ENCODE peak calls at places on chromosomes 1 and 21, in seven cellular contexts. One of them, this sample, is unnamed.

GRCh38 chr1:97192872-97193572 is 471.4 kb downstream of the PTBP2 start:
- DNase-seq in OCI-LY7: no peak
- DNase-seq in kidney: no peak
- DNase-seq in left lung: no peak
- DNase-seq in cardiac fibroblast: peak; percentile 93
- DNase-seq in IMR-90: peak; percentile 99
- DNase-seq in psoas muscle: no peak
- DNase-seq in this sample: no peak

GRCh38 chr1:37673920-37674319 is 18.4 kb upstream of the CDCA8 start:
- DNase-seq in OCI-LY7: no peak
- DNase-seq in kidney: peak; percentile 30
- DNase-seq in left lung: no peak
- DNase-seq in cardiac fibroblast: no peak
- DNase-seq in IMR-90: no peak
- DNase-seq in psoas muscle: no peak
- DNase-seq in this sample: no peak

GRCh38 chr1:109094377-109094803 is 3.8 kb downstream of the TMEM167B start:
- DNase-seq in OCI-LY7: no peak
- DNase-seq in kidney: no peak
- DNase-seq in left lung: no peak
- DNase-seq in cardiac fibroblast: no peak
- DNase-seq in IMR-90: peak; percentile 87
- DNase-seq in psoas muscle: no peak
- DNase-seq in this sample: no peak

GRCh38 chr1:27435566-27436203 is 43.3 kb downstream of the GPR3 start:
- DNase-seq in OCI-LY7: peak; percentile 78
- DNase-seq in kidney: no peak
- DNase-seq in left lung: no peak
- DNase-seq in cardiac fibroblast: no peak
- DNase-seq in IMR-90: no peak
- DNase-seq in psoas muscle: no peak
- DNase-seq in this sample: peak; percentile 47

GRCh38 chr21:45505416-45506021 is 36.7 kb downstream of the SLC19A1 start:
- DNase-seq in OCI-LY7: no peak
- DNase-seq in kidney: peak; percentile 73
- DNase-seq in left lung: peak; percentile 69
- DNase-seq in cardiac fibroblast: no peak
- DNase-seq in IMR-90: no peak
- DNase-seq in psoas muscle: peak; percentile 46
- DNase-seq in this sample: no peak

GRCh38 chr1:202286622-202287097 is 55.1 kb downstream of the UBE2T start:
- DNase-seq in OCI-LY7: no peak
- DNase-seq in kidney: peak; percentile 89
- DNase-seq in left lung: no peak
- DNase-seq in cardiac fibroblast: peak; percentile 89
- DNase-seq in IMR-90: peak; percentile 1
- DNase-seq in psoas muscle: peak; percentile 57
- DNase-seq in this sample: no peak

GRCh38 chr1:85585845-85586244 is 5.3 kb downstream of the CCN1 start:
- DNase-seq in OCI-LY7: no peak
- DNase-seq in kidney: no peak
- DNase-seq in left lung: no peak
- DNase-seq in cardiac fibroblast: peak; percentile 84
- DNase-seq in IMR-90: peak; percentile 86
- DNase-seq in psoas muscle: no peak
- DNase-seq in this sample: no peak

GRCh38 chr1:205915354-205915990 is 27.8 kb downstream of the SLC26A9 start:
- DNase-seq in OCI-LY7: no peak
- DNase-seq in kidney: peak; percentile 46
- DNase-seq in left lung: no peak
- DNase-seq in cardiac fibroblast: no peak
- DNase-seq in IMR-90: no peak
- DNase-seq in psoas muscle: no peak
- DNase-seq in this sample: no peak

GRCh38 chr21:41861255-41861654 is 17.9 kb downstream of the PRDM15 start:
- DNase-seq in OCI-LY7: peak; percentile 62
- DNase-seq in kidney: no peak
- DNase-seq in left lung: no peak
- DNase-seq in cardiac fibroblast: no peak
- DNase-seq in IMR-90: no peak
- DNase-seq in psoas muscle: no peak
- DNase-seq in this sample: no peak

GRCh38 chr1:64476251-64476952 is 6.5 kb downstream of the CACHD1 start:
- DNase-seq in OCI-LY7: no peak
- DNase-seq in kidney: no peak
- DNase-seq in left lung: no peak
- DNase-seq in cardiac fibroblast: peak; percentile 90
- DNase-seq in IMR-90: peak; percentile 87
- DNase-seq in psoas muscle: no peak
- DNase-seq in this sample: no peak

GRCh38 chr1:177472567-177472966 is 301.8 kb downstream of the BRINP2 start:
- DNase-seq in OCI-LY7: no peak
- DNase-seq in kidney: no peak
- DNase-seq in left lung: no peak
- DNase-seq in cardiac fibroblast: no peak
- DNase-seq in IMR-90: no peak
- DNase-seq in psoas muscle: no peak
- DNase-seq in this sample: no peak

GRCh38 chr21:44414291-44415072 is 40.8 kb upstream of the LRRC3 start:
- DNase-seq in OCI-LY7: no peak
- DNase-seq in kidney: peak; percentile 33
- DNase-seq in left lung: peak; percentile 47
- DNase-seq in cardiac fibroblast: no peak
- DNase-seq in IMR-90: no peak
- DNase-seq in psoas muscle: no peak
- DNase-seq in this sample: no peak

GRCh38 chr1:230188826-230189225 is 121.8 kb downstream of the GALNT2 start:
- DNase-seq in OCI-LY7: no peak
- DNase-seq in kidney: no peak
- DNase-seq in left lung: no peak
- DNase-seq in cardiac fibroblast: no peak
- DNase-seq in IMR-90: no peak
- DNase-seq in psoas muscle: no peak
- DNase-seq in this sample: no peak

GRCh38 chr1:153963850-153964331 is 554 bp upstream of the SLC39A1 start:
- DNase-seq in OCI-LY7: no peak
- DNase-seq in kidney: peak; percentile 85
- DNase-seq in left lung: peak; percentile 85
- DNase-seq in cardiac fibroblast: peak; percentile 37
- DNase-seq in IMR-90: no peak
- DNase-seq in psoas muscle: peak; percentile 55
- DNase-seq in this sample: no peak

GRCh38 chr1:218479436-218480115 is 134.4 kb downstream of the TGFB2 start:
- DNase-seq in OCI-LY7: no peak
- DNase-seq in kidney: no peak
- DNase-seq in left lung: no peak
- DNase-seq in cardiac fibroblast: peak; percentile 84
- DNase-seq in IMR-90: peak; percentile 74
- DNase-seq in psoas muscle: no peak
- DNase-seq in this sample: no peak

GRCh38 chr1:63321061-63321787 is 1.1 kb upstream of the FOXD3 start:
- DNase-seq in OCI-LY7: no peak
- DNase-seq in kidney: no peak
- DNase-seq in left lung: no peak
- DNase-seq in cardiac fibroblast: no peak
- DNase-seq in IMR-90: no peak
- DNase-seq in psoas muscle: no peak
- DNase-seq in this sample: no peak

GRCh38 chr1:183572721-183573120 is 17.5 kb downstream of the NCF2 start:
- DNase-seq in OCI-LY7: no peak
- DNase-seq in kidney: no peak
- DNase-seq in left lung: no peak
- DNase-seq in cardiac fibroblast: no peak
- DNase-seq in IMR-90: peak; percentile 23
- DNase-seq in psoas muscle: no peak
- DNase-seq in this sample: no peak

GRCh38 chr21:25708467-25709065 is 26.1 kb downstream of the ATP5PF start:
- DNase-seq in OCI-LY7: peak; percentile 60
- DNase-seq in kidney: no peak
- DNase-seq in left lung: no peak
- DNase-seq in cardiac fibroblast: peak; percentile 72
- DNase-seq in IMR-90: peak; percentile 56
- DNase-seq in psoas muscle: no peak
- DNase-seq in this sample: peak; percentile 52

GRCh38 chr1:118827207-118827606 is 160.9 kb downstream of the TBX15 start:
- DNase-seq in OCI-LY7: no peak
- DNase-seq in kidney: no peak
- DNase-seq in left lung: no peak
- DNase-seq in cardiac fibroblast: no peak
- DNase-seq in IMR-90: no peak
- DNase-seq in psoas muscle: no peak
- DNase-seq in this sample: no peak

GRCh38 chr1:222557574-222557973 is 9.7 kb upstream of the HHIPL2 start:
- DNase-seq in OCI-LY7: no peak
- DNase-seq in kidney: no peak
- DNase-seq in left lung: no peak
- DNase-seq in cardiac fibroblast: no peak
- DNase-seq in IMR-90: no peak
- DNase-seq in psoas muscle: no peak
- DNase-seq in this sample: no peak

GRCh38 chr1:222555992-222556615 is 8.2 kb upstream of the HHIPL2 start:
- DNase-seq in OCI-LY7: no peak
- DNase-seq in kidney: no peak
- DNase-seq in left lung: no peak
- DNase-seq in cardiac fibroblast: no peak
- DNase-seq in IMR-90: peak; percentile 9
- DNase-seq in psoas muscle: no peak
- DNase-seq in this sample: no peak

GRCh38 chr1:222557148-222557547 is 9.2 kb upstream of the HHIPL2 start:
- DNase-seq in OCI-LY7: no peak
- DNase-seq in kidney: no peak
- DNase-seq in left lung: no peak
- DNase-seq in cardiac fibroblast: no peak
- DNase-seq in IMR-90: peak; percentile 40
- DNase-seq in psoas muscle: no peak
- DNase-seq in this sample: no peak

DNA sequence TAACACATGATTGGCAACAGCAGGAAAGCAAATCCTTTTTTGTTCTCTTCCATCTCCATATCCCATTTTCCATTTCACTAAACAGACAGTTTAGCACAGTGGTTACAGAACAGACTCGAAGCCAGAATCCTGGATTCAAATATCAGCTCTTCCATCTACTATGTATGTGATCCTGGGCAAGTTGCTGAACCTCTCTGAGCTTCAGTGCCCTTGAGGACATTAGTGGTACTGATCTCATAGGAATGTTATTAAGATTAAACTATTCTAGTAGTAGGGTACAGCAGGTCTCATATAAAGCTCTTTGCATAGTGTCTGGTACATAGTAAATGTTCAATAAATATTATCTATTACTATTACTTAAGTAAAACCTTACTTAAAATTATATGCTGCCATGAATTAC is 13.8 kb upstream of the HHIPL2 start:
- DNase-seq in OCI-LY7: no peak
- DNase-seq in kidney: no peak
- DNase-seq in left lung: no peak
- DNase-seq in cardiac fibroblast: no peak
- DNase-seq in IMR-90: no peak
- DNase-seq in psoas muscle: no peak
- DNase-seq in this sample: no peak
- TF ChIP-seq CTCF in OCI-LY7: no peak
- TF ChIP-seq CTCF in kidney: no peak
- TF ChIP-seq CTCF in left lung: no peak
- TF ChIP-seq CTCF in cardiac fibroblast: peak; percentile 2
- TF ChIP-seq CTCF in IMR-90: no peak
- TF ChIP-seq CTCF in psoas muscle: no peak
- TF ChIP-seq CTCF in this sample: no peak

GRCh38 chr1:186244825-186245224 is 130.2 kb downstream of the TPR start:
- DNase-seq in OCI-LY7: peak; percentile 29
- DNase-seq in kidney: no peak
- DNase-seq in left lung: no peak
- DNase-seq in cardiac fibroblast: peak; percentile 16
- DNase-seq in IMR-90: no peak
- DNase-seq in psoas muscle: no peak
- DNase-seq in this sample: no peak
- TF ChIP-seq CTCF in OCI-LY7: peak; percentile 68
- TF ChIP-seq CTCF in kidney: no peak
- TF ChIP-seq CTCF in left lung: no peak
- TF ChIP-seq CTCF in cardiac fibroblast: peak; percentile 57
- TF ChIP-seq CTCF in IMR-90: peak; percentile 17
- TF ChIP-seq CTCF in psoas muscle: peak; percentile 7
- TF ChIP-seq CTCF in this sample: no peak

GRCh38 chr1:53826367-53826766 is 11.7 kb downstream of the NDC1 start:
- DNase-seq in OCI-LY7: no peak
- DNase-seq in kidney: no peak
- DNase-seq in left lung: no peak
- DNase-seq in cardiac fibroblast: peak; percentile 25
- DNase-seq in IMR-90: peak; percentile 43
- DNase-seq in psoas muscle: no peak
- DNase-seq in this sample: no peak
- TF ChIP-seq CTCF in OCI-LY7: peak; percentile 61
- TF ChIP-seq CTCF in kidney: no peak
- TF ChIP-seq CTCF in left lung: no peak
- TF ChIP-seq CTCF in cardiac fibroblast: peak; percentile 46
- TF ChIP-seq CTCF in IMR-90: peak; percentile 29
- TF ChIP-seq CTCF in psoas muscle: no peak
- TF ChIP-seq CTCF in this sample: no peak

GRCh38 chr1:69858534-69858933 is 290.8 kb downstream of the LRRC7 start:
- DNase-seq in OCI-LY7: no peak
- DNase-seq in kidney: no peak
- DNase-seq in left lung: no peak
- DNase-seq in cardiac fibroblast: peak; percentile 2
- DNase-seq in IMR-90: no peak
- DNase-seq in psoas muscle: no peak
- DNase-seq in this sample: no peak
- TF ChIP-seq CTCF in OCI-LY7: no peak
- TF ChIP-seq CTCF in kidney: no peak
- TF ChIP-seq CTCF in left lung: no peak
- TF ChIP-seq CTCF in cardiac fibroblast: no peak
- TF ChIP-seq CTCF in IMR-90: no peak
- TF ChIP-seq CTCF in psoas muscle: no peak
- TF ChIP-seq CTCF in this sample: no peak

DNA sequence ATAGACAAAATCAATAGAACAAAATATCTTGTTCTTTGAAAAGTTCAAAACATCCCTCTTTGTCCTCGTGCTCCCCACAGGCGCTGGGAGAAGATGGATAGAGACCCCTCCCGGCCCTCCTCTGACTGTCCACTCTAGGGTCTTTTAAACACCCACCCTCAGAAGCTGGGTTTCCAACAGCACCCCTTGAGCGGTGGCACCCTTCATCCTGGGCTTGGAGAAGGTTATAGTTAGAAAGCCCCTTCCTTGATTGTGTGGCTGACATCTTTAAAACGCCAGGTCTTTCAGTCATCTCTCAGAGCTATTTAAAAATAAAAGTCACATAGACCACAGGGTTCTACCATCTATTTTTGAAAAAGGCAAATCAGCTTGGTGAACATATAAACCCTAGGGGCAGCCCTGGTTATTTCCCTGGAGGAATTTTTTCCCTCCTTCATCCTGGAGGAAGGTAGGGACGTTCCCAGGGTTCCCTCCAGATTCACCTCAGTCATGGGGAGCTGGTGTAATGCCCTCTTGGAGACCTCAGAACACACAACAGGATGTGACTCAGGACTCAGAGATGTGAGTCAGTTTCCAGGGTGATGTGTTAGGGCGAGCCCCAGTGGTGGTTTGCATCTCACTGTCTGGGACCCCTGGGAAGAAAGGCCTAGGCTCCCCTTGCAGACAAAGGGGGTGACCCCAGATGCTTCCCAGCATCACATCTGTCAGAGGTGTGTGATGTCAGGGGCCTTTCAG is 138.5 kb downstream of the CLIC6 start:
- DNase-seq in OCI-LY7: no peak
- DNase-seq in kidney: no peak
- DNase-seq in left lung: no peak
- DNase-seq in cardiac fibroblast: peak; percentile 91
- DNase-seq in IMR-90: peak; percentile 97
- DNase-seq in psoas muscle: no peak
- DNase-seq in this sample: peak; percentile 62
- TF ChIP-seq CTCF in OCI-LY7: no peak
- TF ChIP-seq CTCF in kidney: no peak
- TF ChIP-seq CTCF in left lung: no peak
- TF ChIP-seq CTCF in cardiac fibroblast: no peak
- TF ChIP-seq CTCF in IMR-90: no peak
- TF ChIP-seq CTCF in psoas muscle: no peak
- TF ChIP-seq CTCF in this sample: no peak

This sample was measured in GM10248.